ENCODE peak calls at places on chromosomes 12 and 14, in eight cellular contexts. W, D, Z, V, T, R, Q and Y are unnamed samples. For H3K9me3 and H3K4me1, the result is how much of the 10 kb centered on the place peaks cover.

GRCh38 chr12:98736352-98737326 is 91.5 kb downstream of the APAF1 start:
- DNase-seq in Q (no peak), V (no peak), T (no peak), R (peak), D (no peak), W (no peak), Z (no peak), Y (no peak)

GRCh38 chr12:27960822-27961221 is 11.7 kb downstream of the PTHLH start:
- DNase-seq in V (no peak), D (no peak), Q (no peak), R (no peak), T (no peak), Z (no peak), W (no peak), Y (no peak)

GRCh38 chr14:100866666-100867630 is 36.6 kb downstream of the RTL1 start:
- DNase-seq in T (no peak), V (no peak), R (no peak), D (no peak), Q (no peak), Z (no peak), W (peak), Y (no peak)

GRCh38 chr12:1093166-1093751 is 102.2 kb downstream of the ERC1 start:
- DNase-seq in Q (no peak), Z (no peak), T (peak), W (no peak), R (peak), D (no peak), V (no peak), Y (peak)

GRCh38 chr12:87518508-87518907 is 510.7 kb downstream of the C12orf50 start:
- DNase-seq in R (no peak), Q (no peak), T (no peak), W (no peak), D (no peak), Z (no peak), V (no peak), Y (no peak)

GRCh38 chr12:2295941-2296461 is 243.2 kb downstream of the CACNA1C start:
- DNase-seq in Z (no peak), R (no peak), W (no peak), T (no peak), Q (no peak), D (no peak), V (no peak), Y (no peak)

GRCh38 chr12:121861549-121862254 is 3.0 kb upstream of the HPD start:
- DNase-seq in W (no peak), R (peak), Z (no peak), T (no peak), D (no peak), V (no peak), Q (no peak), Y (no peak)

GRCh38 chr12:120962487-120963054 is 15.8 kb upstream of the HNF1A start:
- DNase-seq in D (no peak), Z (no peak), T (no peak), Q (no peak), V (peak), R (no peak), W (no peak), Y (no peak)

GRCh38 chr14:95200404-95200803 is 43.1 kb upstream of the DICER1 start:
- DNase-seq in V (no peak), T (no peak), Z (no peak), Q (no peak), W (no peak), R (no peak), D (no peak), Y (no peak)

GRCh38 chr14:56196274-56196673 is 78.1 kb downstream of the PELI2 start:
- DNase-seq in R (no peak), Z (no peak), D (no peak), V (no peak), W (no peak), T (no peak), Q (no peak), Y (no peak)

GRCh38 chr12:19031032-19031431 is 98.5 kb upstream of the PLEKHA5 start:
- DNase-seq in R (no peak), D (peak), V (peak), T (no peak), Z (no peak), Q (no peak), W (no peak), Y (no peak)

GRCh38 chr12:124713436-124714082 is 146.1 kb upstream of the NCOR2 start:
- DNase-seq in V (no peak), W (peak), R (peak), T (no peak), D (no peak), Q (peak), Z (no peak), Y (peak)

GRCh38 chr12:11958216-11959091 is 112.3 kb upstream of the BCL2L14 start:
- DNase-seq in Q (no peak), D (no peak), R (no peak), Z (no peak), V (no peak), W (no peak), T (no peak), Y (peak)

GRCh38 chr12:40622246-40622838 is 69.9 kb upstream of the CNTN1 start:
- DNase-seq in Q (peak), W (no peak), R (peak), D (peak), Z (peak), T (no peak), V (no peak), Y (no peak)

GRCh38 chr12:103964805-103965204 is 867 bp upstream of the TDG start:
- DNase-seq in Q (no peak), Z (no peak), T (no peak), V (no peak), D (no peak), R (no peak), W (no peak), Y (no peak)

GRCh38 chr12:30268036-30268435 is 427.6 kb downstream of the IPO8 start:
- DNase-seq in T (no peak), W (no peak), Q (no peak), R (no peak), V (no peak), D (no peak), Z (no peak), Y (no peak)

GRCh38 chr12:133190176-133190575 is 8.9 kb downstream of the ZNF268 start:
- DNase-seq in Z (no peak), V (no peak), W (no peak), Q (no peak), R (no peak), D (no peak), T (no peak), Y (no peak)

GRCh38 chr12:133192847-133193246 is 11.6 kb downstream of the ZNF268 start:
- DNase-seq in R (no peak), V (no peak), W (no peak), Q (no peak), Z (no peak), D (no peak), T (no peak), Y (no peak)
- H3K9me3 ChIP-seq in R (under half), V (under half), W (under half), Q (half or more), Z (half or more), D (half or more), T (half or more), Y (under half)

GRCh38 chr14:90301580-90302181 is 30.1 kb downstream of the NRDE2 start:
- DNase-seq in Z (no peak), V (no peak), D (peak), R (peak), T (no peak), W (no peak), Q (no peak), Y (no peak)
- H3K27ac ChIP-seq in Z (peak), V (no peak), D (no peak), R (no peak), T (no peak), W (peak), Q (peak), Y (no peak)

GRCh38 chr14:24952851-24953666 is 96.9 kb downstream of the STXBP6 start:
- DNase-seq in D (no peak), V (no peak), T (no peak), Z (no peak), Q (no peak), W (peak), R (peak), Y (no peak)

GRCh38 chr14:24958271-24958670 is 91.7 kb downstream of the STXBP6 start:
- DNase-seq in Z (no peak), T (no peak), D (no peak), Q (no peak), V (no peak), R (no peak), W (no peak), Y (no peak)

GRCh38 chr14:24956104-24956503 is 93.8 kb downstream of the STXBP6 start:
- DNase-seq in Z (no peak), W (no peak), V (no peak), Q (no peak), D (no peak), R (peak), T (no peak), Y (no peak)

GRCh38 chr14:24954037-24954696 is 95.8 kb downstream of the STXBP6 start:
- DNase-seq in Z (no peak), R (no peak), T (no peak), W (no peak), Q (no peak), D (no peak), V (no peak), Y (no peak)

DNA sequence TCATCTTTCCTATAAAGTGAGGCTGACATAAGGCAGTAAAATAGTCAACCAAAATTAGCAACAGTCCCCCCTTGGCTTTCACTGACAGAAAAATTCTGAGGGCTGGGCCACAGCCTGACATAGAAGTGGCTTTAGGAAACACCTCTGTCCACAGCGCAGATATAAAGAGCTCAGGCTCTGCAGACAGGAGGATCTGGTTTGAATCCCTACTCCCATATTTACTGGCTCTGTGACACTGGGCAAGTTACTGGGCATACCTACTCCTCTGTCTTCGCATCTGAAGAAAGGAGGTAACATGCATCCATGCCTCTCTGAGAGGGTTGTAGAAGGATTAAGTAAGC is 95.3 kb downstream of the STXBP6 start:
- DNase-seq in V (no peak), R (no peak), T (no peak), D (no peak), W (no peak), Z (no peak), Q (no peak), Y (no peak)
- H3K4me1 ChIP-seq in V (under half), R (under half), T (under half), D (under half), W (under half), Z (under half), Q (under half), Y (under half)

GRCh38 chr12:33818313-33818712 is 204.0 kb upstream of the ALG10 start:
- DNase-seq in Z (no peak), W (no peak), D (no peak), R (no peak), Q (no peak), V (no peak), T (no peak), Y (no peak)
- H3K9me3 ChIP-seq in Z (under half), W (under half), D (under half), R (under half), Q (under half), V (under half), T (under half), Y (under half)

GRCh38 chr14:104114421-104115130 is 23.8 kb upstream of the KIF26A start:
- DNase-seq in W (peak), T (no peak), Q (no peak), Z (no peak), R (no peak), V (no peak), D (no peak), Y (no peak)
- H3K27ac ChIP-seq in W (no peak), T (no peak), Q (no peak), Z (no peak), R (no peak), V (no peak), D (no peak), Y (no peak)

GRCh38 chr12:64157110-64157509 is 65.0 kb downstream of the KICS2 start:
- DNase-seq in R (no peak), V (no peak), W (no peak), Z (no peak), T (no peak), Q (no peak), D (no peak), Y (no peak)
- H3K4me1 ChIP-seq in R (under half), V (under half), W (under half), Z (under half), T (under half), Q (under half), D (under half), Y (under half)